ENCODE peak calls at places on chromosome 1, in nine cellular contexts. One of them, this sample, is unnamed.

GRCh38 chr1:10765304-10765703 is 31.1 kb downstream of the CASZ1 start:
- DNase-seq in astrocyte of the spinal cord: no peak
- DNase-seq in CD4-positive, alpha-beta T cell: no peak
- DNase-seq in endodermal cell: no peak
- DNase-seq in ascending aorta: no peak
- DNase-seq in heart left ventricle: no peak
- DNase-seq in coronary artery: no peak
- DNase-seq in left ventricle myocardium inferior: no peak
- DNase-seq in body of pancreas: no peak
- DNase-seq in this sample: no peak

GRCh38 chr1:54158071-54158470 is 5.3 kb upstream of the CDCP2 start:
- DNase-seq in ascending aorta: no peak
- DNase-seq in body of pancreas: peak; percentile 87
- DNase-seq in astrocyte of the spinal cord: peak; percentile 22
- DNase-seq in coronary artery: no peak
- DNase-seq in heart left ventricle: no peak
- DNase-seq in left ventricle myocardium inferior: no peak
- DNase-seq in CD4-positive, alpha-beta T cell: no peak
- DNase-seq in endodermal cell: no peak
- DNase-seq in this sample: no peak

GRCh38 chr1:52032785-52033131 is 852 bp downstream of the KTI12 start:
- DNase-seq in ascending aorta: peak; percentile 79
- DNase-seq in left ventricle myocardium inferior: peak; percentile 18
- DNase-seq in coronary artery: peak; percentile 76
- DNase-seq in astrocyte of the spinal cord: peak; percentile 50
- DNase-seq in heart left ventricle: peak; percentile 34
- DNase-seq in body of pancreas: peak; percentile 32
- DNase-seq in CD4-positive, alpha-beta T cell: no peak
- DNase-seq in endodermal cell: peak; percentile 74
- DNase-seq in this sample: peak; percentile 55

GRCh38 chr1:192402571-192402970 is 85.8 kb downstream of the RGS21 start:
- DNase-seq in left ventricle myocardium inferior: no peak
- DNase-seq in astrocyte of the spinal cord: no peak
- DNase-seq in CD4-positive, alpha-beta T cell: no peak
- DNase-seq in ascending aorta: no peak
- DNase-seq in coronary artery: no peak
- DNase-seq in body of pancreas: no peak
- DNase-seq in endodermal cell: no peak
- DNase-seq in heart left ventricle: no peak
- DNase-seq in this sample: no peak

GRCh38 chr1:182752077-182752826 is 37.3 kb upstream of the NPL start:
- DNase-seq in body of pancreas: no peak
- DNase-seq in astrocyte of the spinal cord: peak; percentile 94
- DNase-seq in ascending aorta: no peak
- DNase-seq in heart left ventricle: peak; percentile 52
- DNase-seq in CD4-positive, alpha-beta T cell: no peak
- DNase-seq in left ventricle myocardium inferior: peak; percentile 16
- DNase-seq in endodermal cell: peak; percentile 55
- DNase-seq in coronary artery: no peak
- DNase-seq in this sample: peak; percentile 18

GRCh38 chr1:211731456-211732275 is 56.2 kb upstream of the NEK2 start:
- DNase-seq in heart left ventricle: no peak
- DNase-seq in coronary artery: no peak
- DNase-seq in ascending aorta: no peak
- DNase-seq in CD4-positive, alpha-beta T cell: no peak
- DNase-seq in astrocyte of the spinal cord: no peak
- DNase-seq in left ventricle myocardium inferior: no peak
- DNase-seq in body of pancreas: no peak
- DNase-seq in endodermal cell: peak; percentile 35
- DNase-seq in this sample: no peak

GRCh38 chr1:242206994-242207393 is 208.1 kb upstream of the MAP1LC3C start:
- DNase-seq in CD4-positive, alpha-beta T cell: no peak
- DNase-seq in coronary artery: no peak
- DNase-seq in left ventricle myocardium inferior: no peak
- DNase-seq in endodermal cell: no peak
- DNase-seq in heart left ventricle: no peak
- DNase-seq in astrocyte of the spinal cord: no peak
- DNase-seq in body of pancreas: no peak
- DNase-seq in ascending aorta: no peak
- DNase-seq in this sample: no peak

GRCh38 chr1:35929730-35930592 is 944 bp upstream of the AGO3 start:
- DNase-seq in left ventricle myocardium inferior: peak; percentile 53
- DNase-seq in astrocyte of the spinal cord: peak; percentile 59
- DNase-seq in CD4-positive, alpha-beta T cell: peak; percentile 22
- DNase-seq in ascending aorta: peak; percentile 74
- DNase-seq in endodermal cell: peak; percentile 85
- DNase-seq in body of pancreas: peak; percentile 46
- DNase-seq in heart left ventricle: peak; percentile 58
- DNase-seq in coronary artery: peak; percentile 81
- DNase-seq in this sample: peak; percentile 40

GRCh38 chr1:182611787-182612186 is 7.6 kb upstream of the RGS16 start:
- DNase-seq in body of pancreas: no peak
- DNase-seq in coronary artery: no peak
- DNase-seq in left ventricle myocardium inferior: no peak
- DNase-seq in heart left ventricle: no peak
- DNase-seq in ascending aorta: no peak
- DNase-seq in astrocyte of the spinal cord: no peak
- DNase-seq in endodermal cell: peak; percentile 83
- DNase-seq in CD4-positive, alpha-beta T cell: no peak
- DNase-seq in this sample: peak; percentile 71

GRCh38 chr1:227914801-227915563 is 32.8 kb downstream of the WNT9A start:
- DNase-seq in left ventricle myocardium inferior: no peak
- DNase-seq in body of pancreas: no peak
- DNase-seq in endodermal cell: no peak
- DNase-seq in astrocyte of the spinal cord: no peak
- DNase-seq in heart left ventricle: no peak
- DNase-seq in coronary artery: no peak
- DNase-seq in CD4-positive, alpha-beta T cell: no peak
- DNase-seq in ascending aorta: no peak
- DNase-seq in this sample: peak; percentile 19

GRCh38 chr1:9044241-9044640 is 18.0 kb upstream of the SLC2A7 start:
- DNase-seq in astrocyte of the spinal cord: no peak
- DNase-seq in endodermal cell: no peak
- DNase-seq in ascending aorta: no peak
- DNase-seq in heart left ventricle: no peak
- DNase-seq in coronary artery: no peak
- DNase-seq in CD4-positive, alpha-beta T cell: no peak
- DNase-seq in left ventricle myocardium inferior: no peak
- DNase-seq in body of pancreas: no peak
- DNase-seq in this sample: no peak

GRCh38 chr1:10791117-10791951 is 5.1 kb downstream of the CASZ1 start:
- DNase-seq in heart left ventricle: no peak
- DNase-seq in astrocyte of the spinal cord: no peak
- DNase-seq in CD4-positive, alpha-beta T cell: no peak
- DNase-seq in endodermal cell: no peak
- DNase-seq in left ventricle myocardium inferior: no peak
- DNase-seq in body of pancreas: peak; percentile 36
- DNase-seq in ascending aorta: no peak
- DNase-seq in coronary artery: no peak
- DNase-seq in this sample: no peak

GRCh38 chr1:36752891-36753361 is 270.2 kb upstream of the CSF3R start:
- DNase-seq in left ventricle myocardium inferior: no peak
- DNase-seq in ascending aorta: peak; percentile 25
- DNase-seq in body of pancreas: no peak
- DNase-seq in heart left ventricle: no peak
- DNase-seq in CD4-positive, alpha-beta T cell: no peak
- DNase-seq in coronary artery: no peak
- DNase-seq in astrocyte of the spinal cord: no peak
- DNase-seq in endodermal cell: peak; percentile 51
- DNase-seq in this sample: no peak

GRCh38 chr1:125065092-125065820 is 3880.5 kb downstream of the SRGAP2C start:
- DNase-seq in left ventricle myocardium inferior: no peak
- DNase-seq in coronary artery: no peak
- DNase-seq in ascending aorta: no peak
- DNase-seq in heart left ventricle: no peak
- DNase-seq in endodermal cell: no peak
- DNase-seq in body of pancreas: no peak
- DNase-seq in astrocyte of the spinal cord: no peak
- DNase-seq in CD4-positive, alpha-beta T cell: no peak
- DNase-seq in this sample: no peak

GRCh38 chr1:6016191-6016865 is 24.1 kb upstream of the NPHP4 start:
- DNase-seq in left ventricle myocardium inferior: peak; percentile 16
- DNase-seq in CD4-positive, alpha-beta T cell: no peak
- DNase-seq in heart left ventricle: peak; percentile 68
- DNase-seq in astrocyte of the spinal cord: peak; percentile 43
- DNase-seq in coronary artery: no peak
- DNase-seq in ascending aorta: no peak
- DNase-seq in body of pancreas: no peak
- DNase-seq in endodermal cell: no peak
- DNase-seq in this sample: no peak

GRCh38 chr1:151036356-151036755 is at the start of gene BNIPL:
- DNase-seq in endodermal cell: no peak
- DNase-seq in CD4-positive, alpha-beta T cell: no peak
- DNase-seq in heart left ventricle: no peak
- DNase-seq in body of pancreas: no peak
- DNase-seq in left ventricle myocardium inferior: no peak
- DNase-seq in ascending aorta: no peak
- DNase-seq in coronary artery: no peak
- DNase-seq in astrocyte of the spinal cord: no peak
- DNase-seq in this sample: no peak

GRCh38 chr1:51294566-51295184 is 35.7 kb downstream of the TTC39A start:
- DNase-seq in body of pancreas: no peak
- DNase-seq in ascending aorta: peak; percentile 58
- DNase-seq in endodermal cell: no peak
- DNase-seq in heart left ventricle: no peak
- DNase-seq in astrocyte of the spinal cord: no peak
- DNase-seq in coronary artery: peak; percentile 53
- DNase-seq in CD4-positive, alpha-beta T cell: no peak
- DNase-seq in left ventricle myocardium inferior: no peak
- DNase-seq in this sample: no peak

GRCh38 chr1:230632273-230632873 is 9.9 kb upstream of the COG2 start:
- DNase-seq in heart left ventricle: no peak
- DNase-seq in astrocyte of the spinal cord: no peak
- DNase-seq in CD4-positive, alpha-beta T cell: no peak
- DNase-seq in body of pancreas: peak; percentile 43
- DNase-seq in coronary artery: no peak
- DNase-seq in left ventricle myocardium inferior: no peak
- DNase-seq in ascending aorta: no peak
- DNase-seq in endodermal cell: peak; percentile 75
- DNase-seq in this sample: no peak
- TF ChIP-seq CTCF in heart left ventricle: no peak
- TF ChIP-seq CTCF in astrocyte of the spinal cord: peak; percentile 52
- TF ChIP-seq CTCF in CD4-positive, alpha-beta T cell: no peak
- TF ChIP-seq CTCF in body of pancreas: peak; percentile 47
- TF ChIP-seq CTCF in coronary artery: no peak
- TF ChIP-seq CTCF in left ventricle myocardium inferior: peak; percentile 65
- TF ChIP-seq CTCF in ascending aorta: no peak
- TF ChIP-seq CTCF in endodermal cell: peak; percentile 82
- TF ChIP-seq CTCF in this sample: peak; percentile 27

GRCh38 chr1:119688810-119689209 is 22.9 kb upstream of the PHGDH start:
- DNase-seq in coronary artery: no peak
- DNase-seq in ascending aorta: no peak
- DNase-seq in left ventricle myocardium inferior: no peak
- DNase-seq in body of pancreas: no peak
- DNase-seq in CD4-positive, alpha-beta T cell: no peak
- DNase-seq in heart left ventricle: no peak
- DNase-seq in astrocyte of the spinal cord: no peak
- DNase-seq in endodermal cell: no peak
- DNase-seq in this sample: no peak
- TF ChIP-seq CTCF in coronary artery: no peak
- TF ChIP-seq CTCF in ascending aorta: no peak
- TF ChIP-seq CTCF in left ventricle myocardium inferior: no peak
- TF ChIP-seq CTCF in body of pancreas: no peak
- TF ChIP-seq CTCF in CD4-positive, alpha-beta T cell: no peak
- TF ChIP-seq CTCF in heart left ventricle: no peak
- TF ChIP-seq CTCF in astrocyte of the spinal cord: no peak
- TF ChIP-seq CTCF in endodermal cell: no peak
- TF ChIP-seq CTCF in this sample: no peak

GRCh38 chr1:45521413-45522323 is at the start of gene PRDX1:
- DNase-seq in heart left ventricle: peak; percentile 97
- DNase-seq in CD4-positive, alpha-beta T cell: peak; percentile 97
- DNase-seq in coronary artery: peak; percentile 99
- DNase-seq in astrocyte of the spinal cord: peak; percentile 96
- DNase-seq in left ventricle myocardium inferior: peak; percentile 97
- DNase-seq in ascending aorta: peak; percentile 98
- DNase-seq in endodermal cell: peak; percentile 99
- DNase-seq in body of pancreas: peak; percentile 96
- DNase-seq in this sample: peak; percentile 95
- TF ChIP-seq CTCF in heart left ventricle: peak; percentile 24
- TF ChIP-seq CTCF in CD4-positive, alpha-beta T cell: no peak
- TF ChIP-seq CTCF in coronary artery: no peak
- TF ChIP-seq CTCF in astrocyte of the spinal cord: peak; percentile 2
- TF ChIP-seq CTCF in left ventricle myocardium inferior: no peak
- TF ChIP-seq CTCF in ascending aorta: no peak
- TF ChIP-seq CTCF in endodermal cell: peak; percentile 52
- TF ChIP-seq CTCF in body of pancreas: peak; percentile 21
- TF ChIP-seq CTCF in this sample: no peak

GRCh38 chr1:156961709-156962108 is 41.3 kb downstream of the LRRC71 start:
- DNase-seq in endodermal cell: no peak
- DNase-seq in astrocyte of the spinal cord: no peak
- DNase-seq in body of pancreas: no peak
- DNase-seq in coronary artery: no peak
- DNase-seq in ascending aorta: no peak
- DNase-seq in left ventricle myocardium inferior: no peak
- DNase-seq in heart left ventricle: no peak
- DNase-seq in CD4-positive, alpha-beta T cell: no peak
- DNase-seq in this sample: no peak

GRCh38 chr1:156957634-156958033 is 37.2 kb downstream of the LRRC71 start:
- DNase-seq in endodermal cell: no peak
- DNase-seq in body of pancreas: no peak
- DNase-seq in ascending aorta: no peak
- DNase-seq in left ventricle myocardium inferior: no peak
- DNase-seq in astrocyte of the spinal cord: no peak
- DNase-seq in heart left ventricle: no peak
- DNase-seq in CD4-positive, alpha-beta T cell: no peak
- DNase-seq in coronary artery: no peak
- DNase-seq in this sample: no peak

GRCh38 chr1:156959414-156959813 is 39.0 kb downstream of the LRRC71 start:
- DNase-seq in ascending aorta: no peak
- DNase-seq in coronary artery: no peak
- DNase-seq in left ventricle myocardium inferior: no peak
- DNase-seq in endodermal cell: no peak
- DNase-seq in heart left ventricle: no peak
- DNase-seq in body of pancreas: no peak
- DNase-seq in CD4-positive, alpha-beta T cell: no peak
- DNase-seq in astrocyte of the spinal cord: peak; percentile 20
- DNase-seq in this sample: no peak

GRCh38 chr1:156963621-156964020 is 43.2 kb downstream of the LRRC71 start:
- DNase-seq in coronary artery: no peak
- DNase-seq in ascending aorta: no peak
- DNase-seq in CD4-positive, alpha-beta T cell: peak; percentile 42
- DNase-seq in astrocyte of the spinal cord: no peak
- DNase-seq in heart left ventricle: no peak
- DNase-seq in left ventricle myocardium inferior: peak; percentile 22
- DNase-seq in endodermal cell: no peak
- DNase-seq in body of pancreas: no peak
- DNase-seq in this sample: no peak

DNA sequence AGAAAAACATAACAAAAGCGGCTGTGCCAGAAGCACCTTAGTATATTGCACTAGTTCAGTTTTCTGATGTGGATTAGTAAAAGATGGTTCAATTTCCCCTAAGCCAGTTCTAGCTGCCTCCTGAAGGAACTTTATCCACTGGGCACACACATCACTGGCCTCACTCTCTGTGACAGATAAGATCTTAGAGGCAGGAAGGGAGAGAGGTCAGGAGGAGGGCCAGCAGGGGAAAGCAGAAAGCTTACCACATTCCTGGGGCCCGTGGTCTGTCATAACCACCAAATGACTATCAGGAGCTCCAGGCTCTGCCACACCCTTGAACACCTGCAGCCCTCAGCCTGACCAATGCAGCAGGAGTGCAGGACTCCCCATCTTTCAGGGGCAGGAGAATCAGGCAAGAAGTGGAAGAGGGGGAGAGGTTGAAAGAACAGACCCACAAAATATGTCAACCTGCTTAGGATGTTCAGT is 37.8 kb downstream of the LRRC71 start:
- DNase-seq in body of pancreas: no peak
- DNase-seq in left ventricle myocardium inferior: no peak
- DNase-seq in CD4-positive, alpha-beta T cell: no peak
- DNase-seq in heart left ventricle: no peak
- DNase-seq in ascending aorta: no peak
- DNase-seq in astrocyte of the spinal cord: no peak
- DNase-seq in endodermal cell: no peak
- DNase-seq in coronary artery: no peak
- DNase-seq in this sample: no peak
- TF ChIP-seq CTCF in body of pancreas: no peak
- TF ChIP-seq CTCF in left ventricle myocardium inferior: no peak
- TF ChIP-seq CTCF in CD4-positive, alpha-beta T cell: no peak
- TF ChIP-seq CTCF in heart left ventricle: no peak
- TF ChIP-seq CTCF in ascending aorta: no peak
- TF ChIP-seq CTCF in astrocyte of the spinal cord: no peak
- TF ChIP-seq CTCF in endodermal cell: no peak
- TF ChIP-seq CTCF in coronary artery: no peak
- TF ChIP-seq CTCF in this sample: no peak

This sample was measured in glutamatergic neuron.